ENCODE peak calls at places on chromosomes 4 and X, in four cellular contexts. One of them, this sample, is unnamed.

GRCh38 chrX:94942603-94943002 is 1268.6 kb downstream of the FAM133A start:
- DNase-seq in AG09309: no peak
- DNase-seq in AG08396: no peak
- DNase-seq in activated CD8-positive, alpha-beta memory T cell treated with anti-CD3 and anti-CD28 coated beads, Interleukin-2, amount 50 U/mL, for 48 hours: no peak
- DNase-seq in this sample: no peak

GRCh38 chr4:181006509-181007290 is 1236.5 kb upstream of the TENM3 start:
- DNase-seq in AG09309: no peak
- DNase-seq in activated CD8-positive, alpha-beta memory T cell treated with anti-CD3 and anti-CD28 coated beads, Interleukin-2, amount 50 U/mL, for 48 hours: no peak
- DNase-seq in AG08396: no peak
- DNase-seq in this sample: no peak

GRCh38 chr4:146119845-146120404 is 55.6 kb upstream of the LSM6 start:
- DNase-seq in AG09309: no peak
- DNase-seq in activated CD8-positive, alpha-beta memory T cell treated with anti-CD3 and anti-CD28 coated beads, Interleukin-2, amount 50 U/mL, for 48 hours: no peak
- DNase-seq in AG08396: no peak
- DNase-seq in this sample: no peak

GRCh38 chrX:70262952-70263567 is 3.1 kb upstream of the P2RY4 start:
- DNase-seq in activated CD8-positive, alpha-beta memory T cell treated with anti-CD3 and anti-CD28 coated beads, Interleukin-2, amount 50 U/mL, for 48 hours: peak
- DNase-seq in AG08396: peak
- DNase-seq in AG09309: no peak
- DNase-seq in this sample: peak

GRCh38 chr4:89549907-89550306 is 242.3 kb upstream of the GPRIN3 start:
- DNase-seq in activated CD8-positive, alpha-beta memory T cell treated with anti-CD3 and anti-CD28 coated beads, Interleukin-2, amount 50 U/mL, for 48 hours: no peak
- DNase-seq in AG08396: no peak
- DNase-seq in AG09309: no peak
- DNase-seq in this sample: no peak

GRCh38 chr4:47771020-47771419 is 66.8 kb downstream of the CORIN start:
- DNase-seq in AG08396: no peak
- DNase-seq in activated CD8-positive, alpha-beta memory T cell treated with anti-CD3 and anti-CD28 coated beads, Interleukin-2, amount 50 U/mL, for 48 hours: no peak
- DNase-seq in AG09309: no peak
- DNase-seq in this sample: no peak

GRCh38 chr4:71269241-71269640 is 69.6 kb upstream of the SLC4A4 start:
- DNase-seq in AG08396: no peak
- DNase-seq in AG09309: no peak
- DNase-seq in activated CD8-positive, alpha-beta memory T cell treated with anti-CD3 and anti-CD28 coated beads, Interleukin-2, amount 50 U/mL, for 48 hours: no peak
- DNase-seq in this sample: no peak

GRCh38 chr4:6532102-6532501 is 42.9 kb upstream of the MAN2B2 start:
- DNase-seq in AG08396: no peak
- DNase-seq in activated CD8-positive, alpha-beta memory T cell treated with anti-CD3 and anti-CD28 coated beads, Interleukin-2, amount 50 U/mL, for 48 hours: no peak
- DNase-seq in AG09309: no peak
- DNase-seq in this sample: no peak

GRCh38 chr4:8319731-8320385 is 50.3 kb downstream of the HTRA3 start:
- DNase-seq in activated CD8-positive, alpha-beta memory T cell treated with anti-CD3 and anti-CD28 coated beads, Interleukin-2, amount 50 U/mL, for 48 hours: peak
- DNase-seq in AG08396: no peak
- DNase-seq in AG09309: no peak
- DNase-seq in this sample: no peak

GRCh38 chr4:90027565-90027964 is 99.6 kb upstream of the CCSER1 start:
- DNase-seq in AG08396: no peak
- DNase-seq in activated CD8-positive, alpha-beta memory T cell treated with anti-CD3 and anti-CD28 coated beads, Interleukin-2, amount 50 U/mL, for 48 hours: no peak
- DNase-seq in AG09309: no peak
- DNase-seq in this sample: no peak

GRCh38 chr4:38678078-38678477 is 14.1 kb downstream of the KLF3 start:
- DNase-seq in AG09309: peak
- DNase-seq in AG08396: peak
- DNase-seq in activated CD8-positive, alpha-beta memory T cell treated with anti-CD3 and anti-CD28 coated beads, Interleukin-2, amount 50 U/mL, for 48 hours: no peak
- DNase-seq in this sample: peak

GRCh38 chr4:70651864-70652506 is 14.3 kb downstream of the JCHAIN start:
- DNase-seq in activated CD8-positive, alpha-beta memory T cell treated with anti-CD3 and anti-CD28 coated beads, Interleukin-2, amount 50 U/mL, for 48 hours: no peak
- DNase-seq in AG08396: peak
- DNase-seq in AG09309: peak
- DNase-seq in this sample: peak

This sample was measured in midbrain.